ENCODE peak calls at places on chromosomes 3 and 15, in nine cellular contexts. I is cardiac fibroblast, H is H1, B is osteocyte, N is MCF 10A, V is HFF-Myc, C is endothelial cell, A is epithelial cell of esophagus, F is suprapubic skin. J is an unnamed sample.

GRCh38 chr3:183122257-183122932 is 23.1 kb upstream of the MCCC1 start:
- DNase-seq in I (peak), H (no peak), B (no peak), N (peak), V (peak), C (no peak), A (peak), F (no peak), J (no peak)

GRCh38 chr15:66423149-66423548 is 36.4 kb downstream of the MAP2K1 start:
- DNase-seq in I (no peak), H (no peak), B (no peak), N (peak), V (no peak), C (no peak), A (no peak), F (no peak), J (no peak)

GRCh38 chr15:41847206-41847605 is 8.6 kb downstream of the PLA2G4B start:
- DNase-seq in I (no peak), H (no peak), B (no peak), N (no peak), V (no peak), C (no peak), A (no peak), F (no peak), J (no peak)

GRCh38 chr15:40440300-40441011 is at the start of gene BAHD1:
- DNase-seq in I (peak), H (peak), B (peak), N (peak), V (peak), C (peak), A (peak), F (peak), J (peak)

GRCh38 chr3:99562990-99563607 is 75.3 kb upstream of the COL8A1 start:
- DNase-seq in I (peak), H (no peak), B (no peak), N (no peak), V (no peak), C (no peak), A (no peak), F (no peak), J (no peak)

GRCh38 chr3:147002721-147003120 is 397.6 kb upstream of the PLSCR5 start:
- DNase-seq in I (no peak), H (no peak), B (no peak), N (no peak), V (no peak), C (no peak), A (no peak), F (no peak), J (no peak)

GRCh38 chr3:66195347-66195783 is 25.4 kb upstream of the SLC25A26 start:
- DNase-seq in I (peak), H (peak), B (no peak), N (no peak), V (peak), C (peak), A (peak), F (no peak), J (no peak)

GRCh38 chr3:185825639-185826481 is 1.0 kb upstream of the IGF2BP2 start:
- DNase-seq in I (peak), H (no peak), B (no peak), N (peak), V (no peak), C (peak), A (peak), F (peak), J (no peak)

GRCh38 chr3:108486910-108487309 is 23.5 kb downstream of the MYH15 start:
- DNase-seq in I (peak), H (no peak), B (no peak), N (peak), V (no peak), C (no peak), A (peak), F (no peak), J (no peak)

GRCh38 chr3:10721101-10721500 is 94.9 kb upstream of the SLC6A11 start:
- DNase-seq in I (no peak), H (no peak), B (peak), N (no peak), V (no peak), C (no peak), A (no peak), F (no peak), J (no peak)

GRCh38 chr3:165816209-165816608 is 21.0 kb downstream of the BCHE start:
- DNase-seq in I (no peak), H (no peak), B (no peak), N (no peak), V (no peak), C (no peak), A (no peak), F (no peak), J (no peak)

GRCh38 chr15:52382647-52383046 is 87.0 kb upstream of the MYO5C start:
- DNase-seq in I (no peak), H (no peak), B (no peak), N (no peak), V (no peak), C (no peak), A (no peak), F (no peak), J (no peak)

GRCh38 chr3:107562979-107563531 is 40.3 kb downstream of the BBX start:
- DNase-seq in I (no peak), H (no peak), B (no peak), N (no peak), V (no peak), C (no peak), A (no peak), F (no peak), J (no peak)

GRCh38 chr3:105829879-105830622 is 38.8 kb downstream of the CBLB start:
- DNase-seq in I (peak), H (no peak), B (no peak), N (no peak), V (no peak), C (no peak), A (peak), F (no peak), J (no peak)

GRCh38 chr15:56978898-56979662 is 60.6 kb downstream of the TCF12 start:
- DNase-seq in I (no peak), H (no peak), B (no peak), N (peak), V (no peak), C (no peak), A (peak), F (no peak), J (no peak)

GRCh38 chr3:11168881-11169805 is 14.8 kb downstream of the HRH1 start:
- DNase-seq in I (peak), H (no peak), B (no peak), N (no peak), V (no peak), C (no peak), A (no peak), F (peak), J (no peak)

GRCh38 chr15:39433351-39433750 is 147.5 kb upstream of the THBS1 start:
- DNase-seq in I (no peak), H (no peak), B (no peak), N (no peak), V (no peak), C (no peak), A (no peak), F (no peak), J (no peak)

GRCh38 chr15:84575493-84575892 is 25.3 kb upstream of the ZSCAN2 start:
- DNase-seq in I (no peak), H (no peak), B (no peak), N (no peak), V (no peak), C (no peak), A (no peak), F (no peak), J (no peak)
- TF ChIP-seq CTCF in I (no peak), H (no peak), B (no peak), N (no peak), V (no peak), C (peak), A (no peak), F (no peak), J (peak)

DNA sequence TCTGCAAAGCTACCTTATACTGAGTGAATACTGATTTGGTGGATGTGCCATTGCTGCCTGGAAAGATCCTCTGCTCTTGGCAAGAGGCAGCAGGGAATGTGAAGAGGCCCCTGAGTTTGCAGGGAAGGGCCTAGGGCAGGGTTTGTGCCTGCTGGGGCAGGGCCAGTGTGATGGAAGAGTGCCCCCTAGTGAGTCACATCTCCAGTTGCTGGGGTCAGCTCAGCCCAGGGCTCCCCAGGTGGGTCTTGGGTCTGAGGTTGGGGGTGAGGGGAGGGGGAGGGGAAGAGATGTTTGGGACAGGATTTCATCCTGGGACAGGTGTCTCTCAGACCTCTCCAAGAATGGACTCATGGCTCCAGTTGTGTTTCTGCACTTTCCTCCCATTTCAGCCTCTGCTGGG is 4.1 kb upstream of the AMOTL2 start:
- DNase-seq in I (peak), H (peak), B (peak), N (peak), V (no peak), C (no peak), A (peak), F (peak), J (no peak)
- TF ChIP-seq CTCF in I (peak), H (peak), B (peak), N (no peak), V (peak), C (no peak), A (peak), F (no peak), J (peak)

GRCh38 chr15:88490036-88490435 is 22.5 kb downstream of the MRPS11 start:
- DNase-seq in I (no peak), H (no peak), B (no peak), N (no peak), V (no peak), C (no peak), A (no peak), F (no peak), J (no peak)

GRCh38 chr15:88487796-88488523 is 20.5 kb downstream of the MRPS11 start:
- DNase-seq in I (no peak), H (no peak), B (no peak), N (no peak), V (no peak), C (no peak), A (no peak), F (no peak), J (no peak)

GRCh38 chr15:88487176-88487795 is 19.8 kb downstream of the MRPS11 start:
- DNase-seq in I (no peak), H (no peak), B (no peak), N (no peak), V (no peak), C (no peak), A (no peak), F (no peak), J (no peak)

GRCh38 chr15:88491158-88491557 is 23.6 kb downstream of the MRPS11 start:
- DNase-seq in I (no peak), H (no peak), B (no peak), N (peak), V (no peak), C (no peak), A (peak), F (no peak), J (no peak)

DNA sequence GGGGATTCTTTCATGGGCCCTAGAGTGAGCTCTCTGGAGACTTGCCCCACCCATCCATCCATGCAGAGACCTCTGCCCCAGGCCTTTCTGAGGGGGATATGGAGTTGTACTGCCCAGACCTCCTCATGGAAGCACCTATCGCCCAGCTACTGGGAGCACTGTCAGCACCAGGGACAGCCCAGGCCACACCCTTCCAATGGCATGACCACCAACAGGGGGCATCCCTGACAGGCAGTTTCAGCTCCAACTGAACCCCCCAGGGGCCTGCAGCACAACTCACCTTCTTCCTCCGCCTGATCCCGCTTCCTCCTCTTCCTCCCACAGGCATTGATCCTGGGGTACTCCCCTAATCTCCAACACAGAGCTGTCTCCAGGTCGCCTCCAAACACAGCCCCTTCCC is 21.8 kb downstream of the MRPS11 start:
- DNase-seq in I (no peak), H (no peak), B (no peak), N (no peak), V (no peak), C (no peak), A (no peak), F (no peak), J (no peak)
- TF ChIP-seq CTCF in I (no peak), H (peak), B (no peak), N (no peak), V (peak), C (no peak), A (no peak), F (no peak), J (no peak)

GRCh38 chr3:4311496-4311895 is 8.3 kb downstream of the SETMAR start:
- DNase-seq in I (no peak), H (no peak), B (no peak), N (no peak), V (no peak), C (no peak), A (no peak), F (no peak), J (no peak)

GRCh38 chr3:4309476-4310121 is 6.4 kb downstream of the SETMAR start:
- DNase-seq in I (no peak), H (no peak), B (no peak), N (no peak), V (no peak), C (no peak), A (no peak), F (no peak), J (no peak)

GRCh38 chr3:4310971-4311370 is 7.8 kb downstream of the SETMAR start:
- DNase-seq in I (peak), H (no peak), B (no peak), N (no peak), V (no peak), C (no peak), A (no peak), F (no peak), J (no peak)

GRCh38 chr3:4313606-4314308 is 10.6 kb downstream of the SETMAR start:
- DNase-seq in I (no peak), H (no peak), B (no peak), N (no peak), V (no peak), C (no peak), A (peak), F (no peak), J (no peak)

DNA sequence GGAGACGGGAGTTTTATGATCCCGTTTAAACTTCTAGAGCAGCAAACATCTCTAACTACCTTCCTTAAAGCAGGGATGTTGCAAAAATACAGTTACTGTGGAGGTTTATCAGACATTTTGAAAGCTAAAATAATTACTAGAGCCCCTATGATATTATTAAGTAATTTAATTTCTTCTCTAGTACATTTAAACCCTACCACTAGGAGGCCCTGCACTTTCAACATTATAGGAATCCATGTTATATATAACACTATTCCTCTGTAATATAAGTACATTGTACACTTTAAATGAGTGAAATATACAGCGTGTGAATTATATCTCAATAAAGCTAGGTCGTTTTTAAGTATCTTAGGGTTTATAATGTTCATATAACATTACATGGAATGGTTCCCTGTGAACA is 11.5 kb downstream of the SETMAR start:
- DNase-seq in I (peak), H (no peak), B (no peak), N (no peak), V (no peak), C (no peak), A (peak), F (no peak), J (no peak)
- TF ChIP-seq CTCF in I (peak), H (no peak), B (peak), N (no peak), V (peak), C (peak), A (peak), F (no peak), J (peak)

GRCh38 chr3:8371085-8371551 is 130.5 kb upstream of the LMCD1 start:
- DNase-seq in I (peak), H (no peak), B (no peak), N (peak), V (no peak), C (no peak), A (peak), F (no peak), J (no peak)

GRCh38 chr3:8369638-8370037 is 132.0 kb upstream of the LMCD1 start:
- DNase-seq in I (no peak), H (no peak), B (no peak), N (no peak), V (no peak), C (no peak), A (no peak), F (no peak), J (no peak)

GRCh38 chr3:8363200-8363599 is 138.4 kb upstream of the LMCD1 start:
- DNase-seq in I (no peak), H (no peak), B (no peak), N (no peak), V (no peak), C (no peak), A (no peak), F (no peak), J (no peak)

GRCh38 chr3:8368598-8368997 is 133.0 kb upstream of the LMCD1 start:
- DNase-seq in I (no peak), H (no peak), B (no peak), N (no peak), V (no peak), C (no peak), A (no peak), F (no peak), J (no peak)

DNA sequence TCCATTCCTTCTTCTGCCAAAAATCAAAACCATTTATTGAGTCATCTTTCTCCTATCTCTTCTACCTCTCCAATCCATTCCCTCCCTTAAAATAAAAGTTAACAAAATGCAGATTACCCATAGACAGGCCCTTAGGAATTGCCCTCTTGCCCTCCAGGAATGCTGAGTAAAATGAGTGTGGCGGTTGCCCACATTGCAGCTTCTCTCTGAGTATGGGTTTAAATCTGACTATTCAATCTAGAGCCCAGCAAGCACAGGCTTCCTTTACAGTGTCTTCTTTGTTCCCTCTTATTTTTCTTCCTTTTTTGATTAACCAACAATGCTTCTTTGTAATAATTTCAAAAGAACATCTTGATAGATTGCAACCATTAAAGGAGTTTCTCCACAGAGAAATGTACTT is 135.4 kb upstream of the LMCD1 start:
- DNase-seq in I (peak), H (no peak), B (no peak), N (no peak), V (no peak), C (no peak), A (no peak), F (no peak), J (no peak)
- TF ChIP-seq CTCF in I (no peak), H (no peak), B (no peak), N (no peak), V (no peak), C (no peak), A (no peak), F (no peak), J (no peak)

GRCh38 chr3:139084176-139084575 is 39.5 kb upstream of the PRR23C start:
- DNase-seq in I (no peak), H (no peak), B (no peak), N (no peak), V (no peak), C (no peak), A (no peak), F (no peak), J (no peak)
- TF ChIP-seq CTCF in I (no peak), H (no peak), B (no peak), N (no peak), V (no peak), C (no peak), A (no peak), F (no peak), J (no peak)

J was measured in chondrocyte.